ENCODE peak calls at places on chromosomes 2 and 18, in four cellular contexts. One of them, this sample, is unnamed.
A peak's percentile ranks its signal among the peaks of the same experiment; 100 is the strongest.

GRCh38 chr2:219642465-219643083 is 15.1 kb downstream of the SLC4A3 start:
- DNase-seq in A549: peak; percentile 85
- DNase-seq in HepG2: peak; percentile 93
- DNase-seq in SK-N-SH: peak; percentile 95
- DNase-seq in this sample: peak; percentile 98

GRCh38 chr2:165863816-165864221 is 69.8 kb upstream of the GALNT3 start:
- DNase-seq in SK-N-SH: peak; percentile 47
- DNase-seq in A549: no peak
- DNase-seq in HepG2: no peak
- DNase-seq in this sample: no peak

GRCh38 chr2:108215794-108216211 is 24.0 kb upstream of the SULT1C3 start:
- DNase-seq in A549: peak; percentile 46
- DNase-seq in HepG2: peak; percentile 55
- DNase-seq in SK-N-SH: no peak
- DNase-seq in this sample: peak; percentile 21

GRCh38 chr18:78884502-78884901 is 95.1 kb upstream of the SALL3 start:
- DNase-seq in HepG2: no peak
- DNase-seq in A549: no peak
- DNase-seq in SK-N-SH: no peak
- DNase-seq in this sample: no peak

GRCh38 chr18:36890598-36890997 is 61.7 kb downstream of the KIAA1328 start:
- DNase-seq in SK-N-SH: no peak
- DNase-seq in HepG2: no peak
- DNase-seq in A549: no peak
- DNase-seq in this sample: no peak

GRCh38 chr2:218716070-218716469 is 5.4 kb downstream of the TTLL4 start:
- DNase-seq in A549: no peak
- DNase-seq in HepG2: no peak
- DNase-seq in SK-N-SH: no peak
- DNase-seq in this sample: no peak

GRCh38 chr2:1854747-1855146 is 110.4 kb upstream of the PXDN start:
- DNase-seq in HepG2: no peak
- DNase-seq in SK-N-SH: peak; percentile 95
- DNase-seq in A549: peak; percentile 55
- DNase-seq in this sample: no peak

GRCh38 chr2:127163922-127164321 is 56.2 kb downstream of the CYP27C1 start:
- DNase-seq in SK-N-SH: no peak
- DNase-seq in A549: no peak
- DNase-seq in HepG2: no peak
- DNase-seq in this sample: no peak

GRCh38 chr2:9152975-9153402 is 53.6 kb upstream of the ASAP2 start:
- DNase-seq in HepG2: no peak
- DNase-seq in A549: no peak
- DNase-seq in SK-N-SH: no peak
- DNase-seq in this sample: no peak

GRCh38 chr2:152562208-152562884 is 154.9 kb downstream of the PRPF40A start:
- DNase-seq in SK-N-SH: no peak
- DNase-seq in HepG2: no peak
- DNase-seq in A549: no peak
- DNase-seq in this sample: no peak

GRCh38 chr2:36433311-36434217 is 78.0 kb downstream of the CRIM1 start:
- DNase-seq in A549: no peak
- DNase-seq in SK-N-SH: no peak
- DNase-seq in HepG2: peak; percentile 97
- DNase-seq in this sample: no peak

GRCh38 chr18:76445275-76445674 is 49.8 kb downstream of the ZNF516 start:
- DNase-seq in SK-N-SH: no peak
- DNase-seq in A549: peak; percentile 9
- DNase-seq in HepG2: no peak
- DNase-seq in this sample: no peak

GRCh38 chr2:235746257-235746934 is 252.6 kb downstream of the AGAP1 start:
- DNase-seq in SK-N-SH: peak; percentile 89
- DNase-seq in A549: peak; percentile 76
- DNase-seq in HepG2: peak; percentile 81
- DNase-seq in this sample: peak; percentile 44

GRCh38 chr2:43159797-43160196 is 66.6 kb downstream of the ZFP36L2 start:
- DNase-seq in SK-N-SH: no peak
- DNase-seq in A549: no peak
- DNase-seq in HepG2: no peak
- DNase-seq in this sample: peak; percentile 25

GRCh38 chr18:79394438-79395307 is 1.1 kb upstream of the NFATC1 start:
- DNase-seq in SK-N-SH: no peak
- DNase-seq in HepG2: no peak
- DNase-seq in A549: no peak
- DNase-seq in this sample: no peak

GRCh38 chr2:135701442-135701841 is 40.2 kb upstream of the UBXN4 start:
- DNase-seq in HepG2: no peak
- DNase-seq in SK-N-SH: no peak
- DNase-seq in A549: no peak
- DNase-seq in this sample: no peak

GRCh38 chr18:26439537-26439936 is 108.8 kb downstream of the KCTD1 start:
- DNase-seq in HepG2: no peak
- DNase-seq in SK-N-SH: no peak
- DNase-seq in A549: no peak
- DNase-seq in this sample: no peak

GRCh38 chr2:137435176-137435575 is 529.1 kb upstream of the HNMT start:
- DNase-seq in SK-N-SH: no peak
- DNase-seq in A549: no peak
- DNase-seq in HepG2: no peak
- DNase-seq in this sample: no peak

GRCh38 chr2:174341301-174341994 is 6.7 kb downstream of the SP9 start:
- DNase-seq in HepG2: peak; percentile 67
- DNase-seq in SK-N-SH: peak; percentile 90
- DNase-seq in A549: no peak
- DNase-seq in this sample: peak; percentile 65

GRCh38 chr2:226185613-226186211 is 613.9 kb downstream of the IRS1 start:
- DNase-seq in SK-N-SH: no peak
- DNase-seq in HepG2: no peak
- DNase-seq in A549: peak; percentile 18
- DNase-seq in this sample: no peak

GRCh38 chr2:178478442-178479274 is at the start of gene FKBP7:
- DNase-seq in HepG2: peak; percentile 82
- DNase-seq in A549: peak; percentile 71
- DNase-seq in SK-N-SH: peak; percentile 90
- DNase-seq in this sample: peak; percentile 86

GRCh38 chr2:20223345-20224190 is 1.4 kb downstream of the SDC1 start:
- DNase-seq in A549: peak; percentile 87
- DNase-seq in SK-N-SH: peak; percentile 97
- DNase-seq in HepG2: peak; percentile 61
- DNase-seq in this sample: no peak

GRCh38 chr18:23065234-23065806 is 70.0 kb upstream of the CABLES1 start:
- DNase-seq in A549: no peak
- DNase-seq in HepG2: no peak
- DNase-seq in SK-N-SH: no peak
- DNase-seq in this sample: no peak

GRCh38 chr2:30267576-30267975 is 36.2 kb downstream of the LBH start:
- DNase-seq in SK-N-SH: no peak
- DNase-seq in HepG2: no peak
- DNase-seq in A549: no peak
- DNase-seq in this sample: no peak

GRCh38 chr18:48790869-48791635 is 159.7 kb downstream of the SMAD7 start:
- DNase-seq in SK-N-SH: no peak
- DNase-seq in A549: no peak
- DNase-seq in HepG2: no peak
- DNase-seq in this sample: no peak

GRCh38 chr18:35435420-35435819 is 58.3 kb upstream of the ZNF396 start:
- DNase-seq in SK-N-SH: no peak
- DNase-seq in A549: no peak
- DNase-seq in HepG2: no peak
- DNase-seq in this sample: no peak

GRCh38 chr2:30789670-30790210 is 17.5 kb downstream of the CAPN13 start:
- DNase-seq in SK-N-SH: no peak
- DNase-seq in A549: no peak
- DNase-seq in HepG2: no peak
- DNase-seq in this sample: no peak

GRCh38 chr2:96907405-96908041 is 37.6 kb upstream of the SEMA4C start:
- DNase-seq in A549: no peak
- DNase-seq in SK-N-SH: peak; percentile 79
- DNase-seq in HepG2: no peak
- DNase-seq in this sample: no peak

GRCh38 chr2:234940527-234940926 is 11.3 kb upstream of the SH3BP4 start:
- DNase-seq in SK-N-SH: no peak
- DNase-seq in A549: no peak
- DNase-seq in HepG2: no peak
- DNase-seq in this sample: no peak

GRCh38 chr18:8224576-8224975 is 384.7 kb upstream of the RAB12 start:
- DNase-seq in HepG2: no peak
- DNase-seq in SK-N-SH: no peak
- DNase-seq in A549: no peak
- DNase-seq in this sample: no peak

GRCh38 chr2:22360735-22361374 is 1024.1 kb upstream of the KLHL29 start:
- DNase-seq in HepG2: no peak
- DNase-seq in A549: no peak
- DNase-seq in SK-N-SH: no peak
- DNase-seq in this sample: no peak

GRCh38 chr2:85584857-85585780 is 888 bp downstream of the VAMP5 start:
- DNase-seq in HepG2: peak; percentile 96
- DNase-seq in SK-N-SH: peak; percentile 31
- DNase-seq in A549: peak; percentile 62
- DNase-seq in this sample: peak; percentile 35

GRCh38 chr2:18771212-18771611 is 181.8 kb upstream of the NT5C1B start:
- DNase-seq in A549: no peak
- DNase-seq in HepG2: peak; percentile 46
- DNase-seq in SK-N-SH: no peak
- DNase-seq in this sample: no peak

GRCh38 chr2:207746131-207746530 is 23.6 kb downstream of the FZD5 start:
- DNase-seq in HepG2: peak; percentile 85
- DNase-seq in SK-N-SH: peak; percentile 64
- DNase-seq in A549: peak; percentile 41
- DNase-seq in this sample: peak; percentile 47
- TF ChIP-seq CTCF in HepG2: peak; percentile 97
- TF ChIP-seq CTCF in SK-N-SH: peak; percentile 98
- TF ChIP-seq CTCF in A549: peak; percentile 98
- TF ChIP-seq CTCF in this sample: peak; percentile 95

GRCh38 chr2:101135412-101136296 is 15.5 kb downstream of the TBC1D8 start:
- DNase-seq in HepG2: peak; percentile 52
- DNase-seq in SK-N-SH: no peak
- DNase-seq in A549: no peak
- DNase-seq in this sample: no peak
- TF ChIP-seq REST in HepG2: no peak
- TF ChIP-seq REST in SK-N-SH: no peak
- TF ChIP-seq REST in A549: no peak
- TF ChIP-seq REST in this sample: no peak

GRCh38 chr18:29181151-29181901 is 1004.4 kb upstream of the CDH2 start:
- DNase-seq in A549: no peak
- DNase-seq in HepG2: no peak
- DNase-seq in SK-N-SH: no peak
- DNase-seq in this sample: no peak
- H3K4me3 ChIP-seq in A549: no peak overlapping the region
- H3K4me3 ChIP-seq in HepG2: no peak overlapping the region
- H3K4me3 ChIP-seq in SK-N-SH: no peak overlapping the region
- H3K4me3 ChIP-seq in this sample: no peak overlapping the region

GRCh38 chr2:187442378-187442777 is 5.7 kb downstream of the CALCRL start:
- DNase-seq in HepG2: no peak
- DNase-seq in SK-N-SH: no peak
- DNase-seq in A549: no peak
- DNase-seq in this sample: no peak
- TF ChIP-seq CTCF in HepG2: no peak
- TF ChIP-seq CTCF in SK-N-SH: peak; percentile 55
- TF ChIP-seq CTCF in A549: peak; percentile 24
- TF ChIP-seq CTCF in this sample: no peak

DNA sequence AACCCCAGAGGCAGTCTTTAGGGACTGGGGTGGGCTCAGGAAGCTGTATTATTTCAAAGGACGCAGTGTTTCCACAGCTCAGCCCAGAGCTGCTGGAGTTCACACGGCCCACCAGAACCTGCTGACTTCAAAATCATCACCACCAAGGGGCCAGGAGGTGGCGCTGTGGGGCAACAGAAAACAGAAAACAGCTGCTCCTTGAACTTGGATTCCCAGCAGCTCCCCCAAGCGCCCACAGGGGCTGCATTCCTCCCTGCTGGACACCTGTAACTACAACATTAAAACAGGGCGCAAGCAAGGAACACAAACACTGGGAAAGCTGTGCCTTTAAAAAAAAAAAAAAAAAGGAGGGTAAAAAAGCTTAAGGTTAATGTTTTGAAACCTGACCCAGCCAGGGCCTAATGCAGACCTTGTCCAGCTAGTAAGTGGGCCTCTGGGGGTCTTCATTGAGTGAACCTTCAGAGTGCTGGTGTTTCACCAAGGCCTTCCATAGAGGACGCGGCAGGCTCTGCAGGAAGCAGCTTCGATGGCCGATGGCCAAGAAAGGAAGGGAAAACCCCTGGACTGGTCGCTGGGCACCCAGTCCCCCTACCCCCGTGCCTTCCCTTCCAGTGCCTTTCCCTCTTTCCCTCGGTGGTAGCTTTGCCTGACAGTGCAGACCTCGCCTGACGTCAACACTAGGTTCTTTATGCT is 25.9 kb downstream of the MLPH start:
- DNase-seq in A549: peak; percentile 72
- DNase-seq in SK-N-SH: peak; percentile 91
- DNase-seq in HepG2: peak; percentile 92
- DNase-seq in this sample: peak; percentile 78
- TF ChIP-seq REST in A549: no peak
- TF ChIP-seq REST in SK-N-SH: peak; percentile 12
- TF ChIP-seq REST in HepG2: no peak
- TF ChIP-seq REST in this sample: no peak

DNA sequence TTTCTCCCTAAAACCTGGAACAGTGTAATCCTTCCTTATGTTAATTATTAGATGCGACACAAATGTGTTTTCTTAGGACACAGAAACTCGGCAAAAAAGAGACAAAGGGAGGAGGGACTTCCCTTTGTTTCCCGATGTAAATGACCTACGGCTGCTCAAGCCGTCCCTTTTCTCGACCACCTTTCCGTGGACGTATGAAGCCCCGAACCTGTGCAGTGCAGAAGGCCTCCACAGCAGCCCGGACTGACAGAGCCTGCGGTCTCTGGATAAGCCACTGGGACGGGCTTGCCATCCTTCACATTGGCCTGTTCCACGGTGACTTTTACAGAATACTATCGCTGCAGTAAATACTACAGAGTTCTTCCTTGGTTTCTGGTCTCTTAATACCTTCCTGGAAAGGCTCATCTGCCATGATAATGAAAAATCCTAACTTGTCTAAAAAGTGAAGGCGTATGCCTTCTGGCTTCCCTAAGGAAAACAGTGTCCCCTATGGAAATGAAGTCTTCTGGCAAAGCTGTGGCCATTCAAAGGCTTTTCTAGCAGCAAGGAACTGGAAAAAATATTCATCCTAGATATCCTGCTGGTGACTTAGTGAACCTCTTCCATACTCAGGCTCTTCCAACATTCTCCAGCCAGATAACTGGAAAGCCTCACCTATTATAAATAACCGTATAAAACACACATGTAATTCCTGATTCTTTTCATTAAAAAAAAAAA is 84.9 kb downstream of the RBMS1 start:
- DNase-seq in HepG2: no peak
- DNase-seq in SK-N-SH: peak; percentile 30
- DNase-seq in A549: no peak
- DNase-seq in this sample: no peak
- H3K4me3 ChIP-seq in HepG2: peak overlapping the region; percentile 87
- H3K4me3 ChIP-seq in SK-N-SH: no peak overlapping the region
- H3K4me3 ChIP-seq in A549: peak overlapping the region; percentile 77
- H3K4me3 ChIP-seq in this sample: no peak overlapping the region